ENCODE peak calls at places on chromosomes 4 and X, in six cellular contexts. G is mammary epithelial cell, C is fibroblast of pulmonary artery, U is tibial artery, M is GM06990, B is WTC11. Q is an unnamed sample.
A peak's percentile ranks its signal among the peaks of the same experiment; 100 is the strongest.

GRCh38 chr4:127503111-127503510 is 129.6 kb upstream of the INTU start:
- DNase-seq in G (no peak), C (no peak), U (no peak), M (no peak), B (no peak), Q (no peak)

GRCh38 chrX:17098516-17099247 is 152.2 kb downstream of the REPS2 start:
- DNase-seq in G (no peak), C (no peak), U (no peak), M (no peak), B (no peak), Q (no peak)

GRCh38 chr4:113582737-113583136 is 178.8 kb downstream of the CAMK2D start:
- DNase-seq in G (no peak), C (no peak), U (no peak), M (no peak), B (no peak), Q (no peak)

GRCh38 chr4:3517731-3518510 is 14.3 kb downstream of the LRPAP1 start:
- DNase-seq in G (no peak), C (no peak), U (peak; percentile 63), M (no peak), B (peak; percentile 10), Q (no peak)

GRCh38 chrX:129650821-129651510 is 3.8 kb downstream of the APLN start:
- DNase-seq in G (no peak), C (no peak), U (no peak), M (no peak), B (no peak), Q (no peak)

GRCh38 chr4:15238720-15239119 is 189.1 kb upstream of the C1QTNF7 start:
- DNase-seq in G (peak; percentile 25), C (peak; percentile 66), U (no peak), M (no peak), B (peak; percentile 43), Q (no peak)

GRCh38 chr4:141153751-141154510 is 20.7 kb upstream of the RNF150 start:
- DNase-seq in G (no peak), C (peak; percentile 83), U (no peak), M (no peak), B (no peak), Q (no peak)

GRCh38 chrX:77298790-77299189 is 148.4 kb upstream of the FGF16 start:
- DNase-seq in G (no peak), C (no peak), U (no peak), M (no peak), B (no peak), Q (no peak)

GRCh38 chr4:30717208-30718020 is 2.8 kb upstream of the PCDH7 start:
- DNase-seq in G (peak; percentile 69), C (peak; percentile 76), U (peak; percentile 73), M (peak; percentile 14), B (peak; percentile 76), Q (no peak)

GRCh38 chr4:123443401-123444297 is 47.1 kb downstream of the SPRY1 start:
- DNase-seq in G (no peak), C (no peak), U (no peak), M (peak; percentile 33), B (no peak), Q (no peak)

GRCh38 chrX:15293471-15293870 is 22.0 kb downstream of the ASB11 start:
- DNase-seq in G (peak; percentile 21), C (no peak), U (no peak), M (no peak), B (no peak), Q (no peak)

GRCh38 chr4:73438582-73439215 is 2.7 kb downstream of the AFP start:
- DNase-seq in G (no peak), C (no peak), U (no peak), M (no peak), B (no peak), Q (no peak)

GRCh38 chr4:109576462-109576861 is 16.4 kb downstream of the MCUB start:
- DNase-seq in G (no peak), C (peak; percentile 57), U (no peak), M (no peak), B (no peak), Q (no peak)

GRCh38 chr4:153261431-153261830 is 57.2 kb downstream of the TRIM2 start:
- DNase-seq in G (no peak), C (no peak), U (no peak), M (no peak), B (no peak), Q (no peak)

GRCh38 chr4:4521069-4521468 is 20.8 kb downstream of the STX18 start:
- DNase-seq in G (no peak), C (no peak), U (no peak), M (no peak), B (peak; percentile 34), Q (no peak)

GRCh38 chrX:12950851-12951589 is 23.9 kb upstream of the TMSB4X start:
- DNase-seq in G (no peak), C (no peak), U (no peak), M (peak; percentile 81), B (peak; percentile 71), Q (peak; percentile 25)

GRCh38 chrX:33211356-33212254 is at the start of gene DMD:
- DNase-seq in G (peak; percentile 76), C (peak; percentile 92), U (peak; percentile 74), M (no peak), B (no peak), Q (no peak)

GRCh38 chrX:103175944-103176753 is 38.8 kb upstream of the BEX4 start:
- DNase-seq in G (peak; percentile 23), C (peak; percentile 62), U (peak; percentile 64), M (no peak), B (peak; percentile 60), Q (peak; percentile 23)

GRCh38 chrX:43958529-43958928 is 14.7 kb downstream of the NDP start:
- DNase-seq in G (peak; percentile 68), C (peak; percentile 89), U (no peak), M (peak; percentile 15), B (no peak), Q (no peak)

GRCh38 chr4:100581337-100581736 is 63.5 kb upstream of the EMCN start:
- DNase-seq in G (peak; percentile 88), C (peak; percentile 6), U (no peak), M (no peak), B (no peak), Q (no peak)

GRCh38 chr4:183436417-183436816 is 8.0 kb upstream of the CDKN2AIP start:
- DNase-seq in G (no peak), C (no peak), U (no peak), M (no peak), B (no peak), Q (no peak)

GRCh38 chr4:128782076-128782715 is 27.3 kb upstream of the JADE1 start:
- DNase-seq in G (no peak), C (no peak), U (no peak), M (no peak), B (peak; percentile 40), Q (peak; percentile 37)
- TF ChIP-seq CTCF in G (peak; percentile 12), C (no peak), U (peak; percentile 27), M (peak; percentile 37), B (no peak), Q (peak; percentile 49)

DNA sequence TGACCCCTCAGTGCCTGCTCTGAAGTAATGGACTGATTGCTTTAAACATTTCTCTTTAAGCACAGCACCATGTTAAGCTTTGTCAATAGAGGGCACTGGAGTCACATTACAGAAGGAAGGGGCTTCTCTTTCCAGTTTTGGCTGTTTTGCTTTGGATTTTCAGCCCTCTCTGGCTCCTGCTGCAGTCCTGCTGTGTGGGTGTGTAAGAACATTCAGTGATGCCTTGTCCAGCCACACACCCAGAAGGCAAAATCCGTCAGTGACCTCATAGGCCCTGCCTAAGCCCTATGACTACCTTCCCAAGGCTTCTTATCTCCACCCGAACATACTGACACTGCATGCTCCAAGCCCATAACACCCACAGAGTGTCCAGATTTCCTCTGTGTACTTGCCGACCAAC is 215.3 kb upstream of the CTSO start:
- DNase-seq in G (peak; percentile 80), C (peak; percentile 89), U (no peak), M (peak; percentile 25), B (peak; percentile 17), Q (no peak)
- TF ChIP-seq CTCF in G (peak; percentile 67), C (peak; percentile 83), U (peak; percentile 21), M (peak; percentile 55), B (peak; percentile 40), Q (no peak)

GRCh38 chr4:55553442-55553841 is 6.7 kb upstream of the CLOCK start:
- DNase-seq in G (peak; percentile 79), C (peak; percentile 59), U (no peak), M (no peak), B (peak; percentile 26), Q (no peak)

GRCh38 chr4:55560096-55560495 is 13.4 kb upstream of the CLOCK start:
- DNase-seq in G (no peak), C (no peak), U (no peak), M (no peak), B (no peak), Q (no peak)

GRCh38 chr4:55549888-55550287 is 3.2 kb upstream of the CLOCK start:
- DNase-seq in G (peak; percentile 97), C (peak; percentile 23), U (no peak), M (no peak), B (no peak), Q (no peak)

DNA sequence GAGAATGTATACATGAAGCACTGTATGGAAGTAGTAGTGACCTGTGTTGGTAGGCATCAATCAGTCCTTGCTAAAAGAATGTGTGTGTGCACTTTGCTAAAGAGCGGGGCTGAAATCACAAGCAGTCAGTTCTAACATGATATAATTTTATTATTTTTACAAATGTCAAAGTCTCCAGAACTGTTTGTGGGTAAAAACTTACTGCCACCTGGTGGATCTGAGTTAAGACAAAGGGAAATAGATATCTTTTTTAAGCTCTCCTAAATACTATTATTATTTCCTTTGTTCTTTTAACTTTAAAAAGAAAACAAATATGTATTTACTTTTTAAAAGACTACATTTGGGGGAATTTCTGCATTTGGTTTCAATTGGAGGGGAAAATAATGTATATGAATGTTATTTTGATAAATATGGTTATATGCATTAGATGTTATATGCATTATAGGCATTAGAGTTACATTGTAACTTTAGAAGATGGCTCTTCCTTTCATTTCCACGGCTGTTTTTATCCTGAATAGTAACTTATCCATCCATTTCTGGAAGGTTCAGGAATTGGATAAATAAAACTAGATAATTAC is 7.8 kb upstream of the CLOCK start:
- DNase-seq in G (no peak), C (peak; percentile 79), U (no peak), M (no peak), B (no peak), Q (no peak)
- TF ChIP-seq CTCF in G (peak; percentile 56), C (peak; percentile 54), U (peak; percentile 38), M (peak; percentile 40), B (no peak), Q (peak; percentile 30)

GRCh38 chr4:5636766-5637670 is 71.3 kb downstream of the EVC2 start:
- DNase-seq in G (no peak), C (no peak), U (no peak), M (no peak), B (no peak), Q (no peak)

GRCh38 chr4:5632571-5632970 is 75.8 kb downstream of the EVC2 start:
- DNase-seq in G (no peak), C (no peak), U (no peak), M (no peak), B (no peak), Q (no peak)

GRCh38 chr4:5638976-5639375 is 69.4 kb downstream of the EVC2 start:
- DNase-seq in G (peak; percentile 39), C (no peak), U (no peak), M (no peak), B (no peak), Q (no peak)

GRCh38 chr4:5638316-5638715 is 70.0 kb downstream of the EVC2 start:
- DNase-seq in G (peak; percentile 75), C (peak; percentile 43), U (no peak), M (no peak), B (no peak), Q (no peak)

DNA sequence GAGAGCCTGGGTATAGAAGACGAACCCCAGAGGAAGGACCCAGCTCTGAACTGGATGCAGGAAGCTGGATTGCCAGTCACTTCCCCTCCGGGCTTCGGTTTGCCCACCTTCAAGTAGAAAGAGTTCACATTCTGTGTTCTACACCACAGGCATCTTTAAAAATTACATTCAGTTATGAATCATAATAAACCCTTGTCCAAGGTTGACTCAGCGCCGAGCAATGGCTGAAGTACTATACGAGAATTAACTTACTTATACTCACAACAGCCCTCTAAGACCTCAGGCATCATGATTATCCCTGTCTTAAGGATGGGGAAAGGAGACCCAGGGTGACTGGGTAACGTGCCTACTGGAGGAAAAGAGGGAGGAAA is 72.5 kb downstream of the EVC2 start:
- DNase-seq in G (peak; percentile 87), C (peak; percentile 43), U (no peak), M (no peak), B (no peak), Q (no peak)
- TF ChIP-seq CTCF in G (no peak), C (no peak), U (no peak), M (no peak), B (no peak), Q (no peak)